ENCODE peak calls at places on chromosomes 13 and 19, in seven cellular contexts. L is fibroblast of the aortic adventitia, D is AG09309, Q is endodermal cell, G is choroid plexus epithelial cell, J is body of pancreas, N is foreskin fibroblast. M is an unnamed sample.

GRCh38 chr13:50676602-50677001 is 166.9 kb downstream of the DLEU7 start:
- DNase-seq in L (peak), D (peak), Q (peak), G (peak), J (no peak), N (peak), M (peak)

GRCh38 chr13:101785858-101786257 is 333.4 kb downstream of the ITGBL1 start:
- DNase-seq in L (no peak), D (no peak), Q (peak), G (peak), J (peak), N (peak), M (peak)

GRCh38 chr19:44846455-44847143 is 502 bp downstream of the NECTIN2 start:
- DNase-seq in L (peak), D (no peak), Q (peak), G (peak), J (peak), N (no peak), M (peak)

GRCh38 chr13:85013006-85013405 is 786.2 kb downstream of the SLITRK6 start:
- DNase-seq in L (no peak), D (no peak), Q (no peak), G (no peak), J (no peak), N (no peak), M (no peak)

GRCh38 chr19:48123907-48124675 is 13.5 kb upstream of the PLA2G4C start:
- DNase-seq in L (peak), D (peak), Q (no peak), G (peak), J (no peak), N (peak), M (peak)

GRCh38 chr19:32359581-32359980 is 14.2 kb downstream of the ZNF507 start:
- DNase-seq in L (no peak), D (no peak), Q (no peak), G (no peak), J (no peak), N (no peak), M (no peak)

GRCh38 chr13:99119686-99120085 is 81.0 kb upstream of the UBAC2 start:
- DNase-seq in L (no peak), D (no peak), Q (no peak), G (no peak), J (no peak), N (no peak), M (no peak)

GRCh38 chr13:73939071-73939380 is 195.2 kb downstream of the KLF12 start:
- DNase-seq in L (no peak), D (no peak), Q (no peak), G (peak), J (no peak), N (no peak), M (no peak)

GRCh38 chr19:7680606-7681335 is at the start of gene TRAPPC5:
- DNase-seq in L (peak), D (peak), Q (peak), G (peak), J (peak), N (peak), M (peak)

GRCh38 chr13:59479629-59480028 is 684.1 kb downstream of the DIAPH3 start:
- DNase-seq in L (no peak), D (no peak), Q (peak), G (no peak), J (no peak), N (no peak), M (no peak)

GRCh38 chr19:2166741-2167738 is 3.3 kb downstream of the DOT1L start:
- DNase-seq in L (peak), D (no peak), Q (peak), G (no peak), J (peak), N (peak), M (peak)

GRCh38 chr19:16024266-16025107 is 51.8 kb upstream of the TPM4 start:
- DNase-seq in L (no peak), D (no peak), Q (no peak), G (no peak), J (no peak), N (no peak), M (no peak)

GRCh38 chr13:39881887-39882286 is 226.4 kb downstream of the COG6 start:
- DNase-seq in L (peak), D (peak), Q (no peak), G (no peak), J (no peak), N (no peak), M (peak)

GRCh38 chr19:42250249-42250665 is 4.7 kb downstream of the ERF start:
- DNase-seq in L (no peak), D (no peak), Q (no peak), G (no peak), J (no peak), N (no peak), M (no peak)
- H3K4me3 ChIP-seq in L (peak), D (no peak), Q (no peak), G (no peak), J (no peak), N (no peak), M (peak)

DNA sequence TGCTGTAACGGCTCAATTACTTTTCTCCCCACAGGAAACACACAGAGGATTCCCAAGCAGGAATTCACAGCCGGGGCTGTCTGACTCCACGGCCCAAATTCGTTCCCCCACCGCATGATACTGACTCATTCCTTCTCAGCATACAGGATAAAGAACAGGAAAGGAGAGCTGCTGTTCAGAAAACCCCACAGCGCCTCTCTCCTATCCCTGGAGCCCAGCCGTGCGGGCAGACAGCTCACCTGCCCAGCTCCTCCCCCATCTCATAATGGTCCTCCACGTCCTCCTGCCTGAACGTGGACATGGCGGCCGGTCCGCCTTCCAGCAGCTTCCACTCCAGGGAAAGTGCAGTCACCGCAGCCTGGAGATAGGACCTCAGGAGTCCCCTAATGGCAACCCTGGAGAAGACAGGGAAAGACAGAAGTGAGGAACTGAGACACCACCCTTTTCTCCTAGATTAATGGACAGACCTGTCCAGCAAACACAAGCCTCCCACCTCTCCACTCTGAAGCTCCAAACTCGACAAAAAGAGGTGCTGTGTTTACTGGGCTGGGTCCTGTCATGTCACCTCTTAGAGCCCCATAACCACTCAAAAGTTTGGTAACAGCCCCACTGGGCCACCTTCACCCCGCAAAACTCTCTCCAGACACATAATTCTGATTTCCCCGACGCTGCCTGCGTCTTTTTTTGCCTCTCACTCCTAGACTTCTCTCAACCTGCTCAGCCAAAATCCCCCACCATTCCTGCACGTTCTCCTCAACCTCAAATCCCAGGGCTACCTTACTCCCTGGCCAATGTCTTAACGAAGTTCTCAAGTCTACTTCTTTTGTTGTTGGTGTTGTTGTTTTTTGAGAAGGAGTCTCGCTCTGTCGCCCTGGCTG is 1.2 kb downstream of the DAPK3 start:
- DNase-seq in L (peak), D (peak), Q (peak), G (peak), J (no peak), N (peak), M (peak)
- TF ChIP-seq CTCF in L (peak), D (peak), Q (peak), G (peak), J (no peak), N (peak), M (peak)

DNA sequence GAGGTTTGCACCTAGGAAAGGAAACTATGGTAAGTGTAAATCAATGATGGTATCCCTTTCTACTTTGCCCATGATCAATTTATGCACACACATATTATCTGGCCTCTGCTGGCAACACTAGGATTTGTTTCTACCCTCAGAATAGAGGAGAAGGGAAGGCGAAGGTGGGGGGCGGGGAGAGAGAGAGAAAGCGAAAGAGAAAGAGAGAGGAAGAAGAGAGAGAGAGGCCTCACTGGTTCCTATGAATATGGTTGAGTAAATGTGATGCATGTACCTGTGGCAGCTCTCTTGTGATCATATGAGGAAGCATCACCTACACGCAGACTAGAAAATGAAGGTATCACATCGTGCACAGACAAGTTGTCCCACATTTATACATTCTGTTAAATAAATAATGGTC is 882.0 kb upstream of the SLITRK6 start:
- DNase-seq in L (no peak), D (no peak), Q (no peak), G (no peak), J (no peak), N (no peak), M (no peak)
- H3K4me3 ChIP-seq in L (no peak), D (no peak), Q (no peak), G (no peak), J (no peak), N (no peak), M (no peak)

GRCh38 chr19:19514215-19514633 is 1.1 kb downstream of the TSSK6 start:
- DNase-seq in L (peak), D (no peak), Q (no peak), G (peak), J (peak), N (no peak), M (peak)

GRCh38 chr19:19517235-19517619 is 1.2 kb downstream of the NDUFA13 start:
- DNase-seq in L (no peak), D (no peak), Q (no peak), G (no peak), J (no peak), N (no peak), M (no peak)

GRCh38 chr19:19515764-19516519 is at the start of gene NDUFA13:
- DNase-seq in L (peak), D (peak), Q (peak), G (peak), J (peak), N (peak), M (peak)

GRCh38 chr19:19513671-19514070 is 1.7 kb downstream of the TSSK6 start:
- DNase-seq in L (no peak), D (no peak), Q (no peak), G (no peak), J (no peak), N (no peak), M (no peak)

DNA sequence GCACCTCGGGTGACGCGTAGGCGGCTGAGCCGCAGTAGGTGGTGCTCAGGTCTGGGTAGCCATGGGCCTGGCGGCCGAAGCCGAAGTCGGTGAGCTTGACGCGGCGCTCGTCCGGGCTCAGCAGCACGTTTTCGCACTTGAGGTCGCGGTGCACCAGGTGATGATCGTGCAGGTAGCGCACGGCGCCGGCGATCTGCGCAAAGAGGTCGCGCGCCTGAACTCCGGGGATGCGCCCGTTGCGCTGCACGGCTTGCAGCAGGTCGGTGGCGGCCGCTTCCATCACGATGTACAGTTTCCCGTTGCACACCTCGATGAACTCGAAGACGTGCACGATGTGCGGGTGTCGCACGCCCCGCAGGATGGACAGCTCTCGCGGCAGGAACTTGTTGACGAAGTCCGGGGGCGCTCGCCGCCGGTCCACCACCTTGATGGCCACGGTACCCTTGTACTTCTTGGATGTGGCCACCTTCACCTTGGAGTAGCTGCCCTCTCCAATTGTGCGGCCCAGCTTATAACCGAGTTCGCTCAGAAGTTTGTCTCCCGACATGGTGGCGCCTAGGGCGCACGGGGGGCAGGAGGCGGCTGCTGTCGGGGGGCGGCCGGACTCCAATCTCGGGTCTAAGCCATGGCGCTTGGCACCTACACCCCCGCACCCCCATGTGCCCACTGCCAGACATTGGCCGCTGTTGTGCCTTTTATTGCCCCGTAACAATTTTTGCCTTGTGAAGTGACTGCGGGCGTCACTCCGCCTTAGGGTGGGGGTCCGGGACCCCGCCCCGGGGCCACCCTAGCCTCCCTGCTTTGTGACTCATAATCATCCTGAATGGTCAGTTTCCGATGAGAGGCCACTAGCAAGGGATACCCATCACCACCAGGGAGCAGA is at the start of gene TSSK6:
- DNase-seq in L (no peak), D (no peak), Q (no peak), G (no peak), J (no peak), N (no peak), M (no peak)
- TF ChIP-seq CTCF in L (peak), D (peak), Q (no peak), G (peak), J (no peak), N (peak), M (no peak)

GRCh38 chr19:49506575-49507105 is 5.8 kb upstream of the FCGRT start:
- DNase-seq in L (peak), D (no peak), Q (peak), G (peak), J (peak), N (peak), M (peak)
- H3K4me3 ChIP-seq in L (no peak), D (no peak), Q (no peak), G (no peak), J (no peak), N (no peak), M (no peak)